ENCODE peak calls at places on chromosomes 3 and 15, in four cellular contexts. L is GM12865, R is astrocyte of the spinal cord, G is cardiac muscle cell. U is an unnamed sample.

GRCh38 chr15:77819841-77820728 is 187.4 kb upstream of the LINGO1 start:
- DNase-seq in G (peak), L (no peak), R (no peak), U (peak)

GRCh38 chr3:42031808-42032475 is 59.2 kb upstream of the TRAK1 start:
- DNase-seq in L (no peak), G (peak), R (peak), U (no peak)

GRCh38 chr3:159123877-159124276 is 322.0 kb downstream of the MFSD1 start:
- DNase-seq in L (no peak), R (no peak), G (no peak), U (no peak)

GRCh38 chr15:67039349-67040075 is 25.9 kb upstream of the SMAD3 start:
- DNase-seq in L (no peak), G (no peak), R (no peak), U (no peak)

GRCh38 chr3:171932153-171932567 is 89.0 kb downstream of the TMEM212 start:
- DNase-seq in G (no peak), R (no peak), L (no peak), U (no peak)

GRCh38 chr3:49199244-49199899 is 28.0 kb downstream of the KLHDC8B start:
- DNase-seq in G (peak), L (no peak), R (peak), U (peak)

GRCh38 chr3:64133991-64134390 is 91.3 kb downstream of the PRICKLE2 start:
- DNase-seq in L (no peak), R (no peak), G (no peak), U (no peak)

GRCh38 chr15:29925227-29926082 is 103.2 kb upstream of the TJP1 start:
- DNase-seq in G (peak), L (peak), R (peak), U (peak)

GRCh38 chr15:31254431-31255175 is 72.0 kb upstream of the KLF13 start:
- DNase-seq in G (peak), R (peak), L (peak), U (peak)

GRCh38 chr3:127675651-127676391 is 3.1 kb downstream of the ABTB1 start:
- DNase-seq in R (no peak), L (no peak), G (no peak), U (no peak)

GRCh38 chr3:111808439-111808838 is 50.6 kb upstream of the PHLDB2 start:
- DNase-seq in R (no peak), L (no peak), G (peak), U (peak)

GRCh38 chr3:69385033-69385722 is 710 bp downstream of the FRMD4B start:
- DNase-seq in R (no peak), L (no peak), G (no peak), U (no peak)

GRCh38 chr15:93151488-93151887 is 62.5 kb upstream of the RGMA start:
- DNase-seq in L (no peak), G (no peak), R (no peak), U (no peak)

GRCh38 chr15:84967380-84967779 is 14.3 kb upstream of the PDE8A start:
- DNase-seq in G (no peak), L (no peak), R (no peak), U (no peak)

GRCh38 chr3:113251817-113252216 is 40.5 kb downstream of the BOC start:
- DNase-seq in L (no peak), R (no peak), G (no peak), U (no peak)

GRCh38 chr15:63803106-63803886 is 30.5 kb downstream of the HERC1 start:
- DNase-seq in R (no peak), L (no peak), G (peak), U (no peak)

GRCh38 chr15:90287096-90287495 is 21.6 kb downstream of the NGRN start:
- DNase-seq in G (no peak), R (no peak), L (no peak), U (no peak)

GRCh38 chr3:70947584-70947983 is 635.1 kb upstream of the MDFIC2 start:
- DNase-seq in L (no peak), R (no peak), G (peak), U (no peak)

GRCh38 chr15:79872358-79873017 is 24.3 kb downstream of the MTHFS start:
- DNase-seq in L (peak), R (peak), G (peak), U (peak)

GRCh38 chr3:190786898-190787297 is 75.6 kb downstream of the GMNC start:
- DNase-seq in L (no peak), R (no peak), G (no peak), U (no peak)

GRCh38 chr3:24678021-24678420 is 183.4 kb upstream of the THRB start:
- DNase-seq in R (no peak), G (no peak), L (no peak), U (no peak)
- H3K4me3 ChIP-seq in R (peak), G (no peak), L (no peak), U (peak)

GRCh38 chr15:73710321-73710720 is 26.1 kb downstream of the CD276 start:
- DNase-seq in G (no peak), L (no peak), R (no peak), U (no peak)

GRCh38 chr15:73709241-73709640 is 25.1 kb downstream of the CD276 start:
- DNase-seq in L (no peak), G (no peak), R (no peak), U (no peak)

GRCh38 chr15:73711526-73711925 is 27.3 kb downstream of the CD276 start:
- DNase-seq in R (no peak), L (no peak), G (no peak), U (no peak)

GRCh38 chr15:73708691-73709090 is 24.5 kb downstream of the CD276 start:
- DNase-seq in L (no peak), G (no peak), R (no peak), U (no peak)

GRCh38 chr15:73709671-73710070 is 25.5 kb downstream of the CD276 start:
- DNase-seq in R (no peak), G (no peak), L (no peak), U (no peak)
- H3K4me3 ChIP-seq in R (no peak), G (no peak), L (no peak), U (no peak)

DNA sequence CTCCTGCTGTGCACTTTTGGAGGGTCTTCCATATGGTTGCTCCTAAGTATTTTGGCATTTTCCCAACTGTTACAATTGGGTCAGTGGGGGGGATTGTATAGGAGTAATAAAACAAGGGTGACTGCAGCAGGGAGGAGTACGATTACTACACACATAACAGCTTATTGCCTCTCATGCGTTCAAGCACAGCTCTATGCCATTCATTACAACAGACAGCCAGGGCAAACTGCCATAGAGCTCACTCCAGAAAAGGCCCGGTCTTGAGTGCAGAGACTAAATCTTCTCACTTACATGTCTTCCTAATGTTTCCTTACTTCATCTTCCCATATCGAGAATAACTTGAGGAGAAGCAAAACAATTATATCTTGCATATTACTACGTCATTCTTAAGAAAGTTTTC is 1.4 kb upstream of the CHMP2B start:
- DNase-seq in L (no peak), G (no peak), R (peak), U (peak)
- H3K4me3 ChIP-seq in L (no peak), G (no peak), R (no peak), U (no peak)

DNA sequence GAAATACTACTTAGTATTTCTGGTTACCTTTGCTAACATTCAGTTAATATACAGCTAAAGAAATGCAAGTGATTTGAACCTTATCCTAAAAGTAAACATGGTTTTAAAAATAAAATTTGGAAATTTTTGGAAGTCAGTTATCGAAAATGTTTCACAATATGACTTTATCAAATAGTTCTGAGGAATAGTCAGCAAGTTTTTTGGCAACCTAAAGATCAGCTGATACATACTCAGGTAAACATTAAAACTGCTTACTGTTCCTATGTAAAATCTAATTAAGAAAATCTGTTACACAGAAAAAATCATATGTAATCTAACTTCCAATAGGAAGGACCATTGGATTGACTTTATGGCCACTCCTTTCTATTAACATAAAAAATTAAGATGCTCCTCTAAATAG is 24.1 kb downstream of the IFT80 start:
- DNase-seq in G (no peak), R (no peak), L (no peak), U (no peak)
- H3K4me3 ChIP-seq in G (no peak), R (no peak), L (no peak), U (no peak)

DNA sequence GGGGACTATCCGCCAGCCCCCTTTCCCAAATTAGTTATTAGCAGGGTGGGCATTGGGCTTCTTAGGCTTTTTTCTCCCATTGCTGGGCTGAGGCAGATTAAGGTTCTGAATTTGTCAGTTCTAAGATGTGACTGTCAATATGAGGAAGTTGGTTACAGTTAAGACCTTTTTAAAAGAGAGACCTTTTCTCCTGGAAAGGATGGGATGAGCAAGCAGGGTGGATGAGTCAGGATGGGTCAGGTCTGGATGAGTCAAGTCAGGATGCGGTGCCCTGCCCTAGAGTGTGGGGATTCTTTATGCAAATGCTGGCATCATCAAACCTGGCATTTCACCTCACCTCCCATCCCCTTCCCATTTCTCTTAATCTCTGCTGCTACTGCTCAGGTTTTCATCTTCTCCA is 1.9 kb downstream of the AEN start:
- DNase-seq in G (peak), L (peak), R (peak), U (peak)
- H3K4me3 ChIP-seq in G (peak), L (peak), R (peak), U (peak)

GRCh38 chr3:62950227-62950626 is 75.0 kb upstream of the CADPS start:
- DNase-seq in L (no peak), R (no peak), G (no peak), U (no peak)
- H3K4me3 ChIP-seq in L (no peak), R (no peak), G (no peak), U (no peak)

GRCh38 chr15:88465633-88466219 is 1.5 kb downstream of the MRPL46 start:
- DNase-seq in R (no peak), G (peak), L (peak), U (peak)
- H3K4me3 ChIP-seq in R (no peak), G (no peak), L (no peak), U (no peak)

GRCh38 chr3:53495518-53496501 is 1.4 kb downstream of the CACNA1D start:
- DNase-seq in R (no peak), G (no peak), L (no peak), U (no peak)

GRCh38 chr3:53493997-53494791 is at the start of gene CACNA1D:
- DNase-seq in G (peak), R (no peak), L (no peak), U (no peak)

GRCh38 chr3:53493618-53493996 is 804 bp upstream of the CACNA1D start:
- DNase-seq in L (no peak), G (no peak), R (no peak), U (no peak)

GRCh38 chr3:53496984-53497383 is 2.6 kb downstream of the CACNA1D start:
- DNase-seq in L (no peak), G (no peak), R (no peak), U (no peak)

DNA sequence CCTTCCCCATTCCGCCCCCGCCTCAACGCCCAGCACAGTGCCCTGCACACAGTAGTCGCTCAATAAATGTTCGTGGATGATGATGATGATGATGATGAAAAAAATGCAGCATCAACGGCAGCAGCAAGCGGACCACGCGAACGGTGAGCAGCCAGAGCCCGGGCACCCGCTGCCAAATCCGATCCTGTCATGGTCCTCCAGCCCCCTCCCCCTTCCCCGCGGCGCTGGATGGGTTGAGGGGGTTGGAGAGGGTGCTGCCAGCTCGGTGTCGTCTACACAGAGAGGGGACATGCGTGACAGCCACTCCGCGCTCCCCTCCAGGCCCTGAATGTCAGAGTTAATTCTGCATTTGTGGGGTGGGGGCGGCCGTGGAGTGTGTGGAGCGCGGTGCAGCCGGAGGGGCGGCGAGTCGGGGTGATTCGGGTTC is 693 bp downstream of the CACNA1D start:
- DNase-seq in R (no peak), G (no peak), L (no peak), U (no peak)
- H3K4me3 ChIP-seq in R (peak), G (peak), L (no peak), U (peak)

DNA sequence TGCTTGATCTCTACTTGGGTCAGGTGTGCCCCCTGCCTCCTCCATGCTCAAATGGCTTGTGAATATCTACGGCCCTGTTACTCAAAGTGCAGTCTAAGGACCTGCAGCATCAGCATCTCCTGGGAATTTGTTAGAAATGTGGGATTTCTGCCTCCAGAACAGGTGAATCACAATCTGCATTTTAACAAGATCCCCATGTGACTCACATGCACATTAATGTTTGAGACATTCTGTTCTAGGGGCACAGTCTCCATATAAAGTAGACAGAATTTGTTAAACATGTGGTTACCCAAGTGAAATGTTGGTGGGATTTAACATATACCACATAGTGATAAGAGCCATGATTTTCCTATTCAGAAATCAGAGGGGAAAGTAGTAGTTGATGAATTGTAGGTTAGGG is 256.2 kb downstream of the NR1D2 start:
- DNase-seq in L (no peak), R (no peak), G (no peak), U (peak)
- H3K4me3 ChIP-seq in L (no peak), R (no peak), G (no peak), U (no peak)

U was measured in fibroblast of mammary gland.